ENCODE peak calls at places on chromosomes 2 and 18, in seven cellular contexts. C, K, N, T, P, H and Z are unnamed samples.

GRCh38 chr2:8534729-8535397 is 147.0 kb upstream of the ID2 start:
- DNase-seq in C (peak; percentile 95), K (no peak), N (peak; percentile 85), T (no peak), P (no peak), H (peak; percentile 83), Z (no peak)

GRCh38 chr2:224038049-224038829 is 847 bp downstream of the SERPINE2 start:
- DNase-seq in C (peak; percentile 60), K (no peak), N (peak; percentile 58), T (peak; percentile 61), P (no peak), H (no peak), Z (no peak)

GRCh38 chr2:37856101-37856751 is 68.9 kb upstream of the RMDN2 start:
- DNase-seq in C (no peak), K (no peak), N (no peak), T (no peak), P (no peak), H (no peak), Z (no peak)

GRCh38 chr2:72157871-72158771 is 10.5 kb upstream of the CYP26B1 start:
- DNase-seq in C (no peak), K (no peak), N (no peak), T (no peak), P (no peak), H (no peak), Z (no peak)

GRCh38 chr2:214169736-214170135 is 241.1 kb upstream of the VWC2L start:
- DNase-seq in C (no peak), K (no peak), N (no peak), T (no peak), P (no peak), H (no peak), Z (no peak)

GRCh38 chr18:79439201-79440023 is 43.7 kb downstream of the NFATC1 start:
- DNase-seq in C (no peak), K (no peak), N (peak; percentile 92), T (no peak), P (no peak), H (no peak), Z (no peak)

GRCh38 chr2:54558188-54558975 is 102.3 kb downstream of the SPTBN1 start:
- DNase-seq in C (peak; percentile 82), K (no peak), N (peak; percentile 70), T (peak; percentile 91), P (peak; percentile 56), H (peak; percentile 68), Z (no peak)

GRCh38 chr18:24060644-24061043 is 46.1 kb downstream of the TTC39C start:
- DNase-seq in C (no peak), K (no peak), N (no peak), T (no peak), P (no peak), H (no peak), Z (no peak)

GRCh38 chr18:10421859-10422258 is 32.6 kb upstream of the APCDD1 start:
- DNase-seq in C (no peak), K (no peak), N (peak; percentile 75), T (no peak), P (no peak), H (no peak), Z (no peak)

GRCh38 chr2:46645681-46646162 is 166.4 kb downstream of the TMEM247 start:
- DNase-seq in C (no peak), K (no peak), N (no peak), T (no peak), P (no peak), H (no peak), Z (no peak)

GRCh38 chr2:200042944-200043343 is 87.6 kb downstream of the MAIP1 start:
- DNase-seq in C (no peak), K (no peak), N (no peak), T (no peak), P (no peak), H (no peak), Z (no peak)

GRCh38 chr2:175036582-175037018 is 31.4 kb upstream of the CHN1 start:
- DNase-seq in C (no peak), K (no peak), N (no peak), T (peak; percentile 33), P (peak; percentile 12), H (no peak), Z (peak; percentile 15)

GRCh38 chr2:175627405-175627804 is 374.7 kb downstream of the LNPK start:
- DNase-seq in C (no peak), K (no peak), N (no peak), T (no peak), P (no peak), H (no peak), Z (no peak)

GRCh38 chr18:2905802-2906521 is 59.2 kb downstream of the EMILIN2 start:
- DNase-seq in C (peak; percentile 75), K (peak; percentile 88), N (peak; percentile 86), T (peak; percentile 46), P (peak; percentile 33), H (peak; percentile 81), Z (no peak)

GRCh38 chr2:75466708-75467311 is 93.9 kb downstream of the EVA1A start:
- DNase-seq in C (no peak), K (no peak), N (no peak), T (peak; percentile 65), P (peak; percentile 23), H (no peak), Z (no peak)

GRCh38 chr18:12018861-12019260 is 37.6 kb downstream of the IMPA2 start:
- DNase-seq in C (no peak), K (no peak), N (no peak), T (no peak), P (no peak), H (no peak), Z (no peak)

GRCh38 chr18:12017079-12017478 is 35.8 kb downstream of the IMPA2 start:
- DNase-seq in C (no peak), K (no peak), N (no peak), T (no peak), P (no peak), H (no peak), Z (no peak)

GRCh38 chr18:12023375-12023774 is 42.1 kb downstream of the IMPA2 start:
- DNase-seq in C (no peak), K (no peak), N (no peak), T (no peak), P (no peak), H (no peak), Z (no peak)

GRCh38 chr18:12021596-12021995 is 40.3 kb downstream of the IMPA2 start:
- DNase-seq in C (no peak), K (no peak), N (no peak), T (no peak), P (no peak), H (no peak), Z (no peak)

DNA sequence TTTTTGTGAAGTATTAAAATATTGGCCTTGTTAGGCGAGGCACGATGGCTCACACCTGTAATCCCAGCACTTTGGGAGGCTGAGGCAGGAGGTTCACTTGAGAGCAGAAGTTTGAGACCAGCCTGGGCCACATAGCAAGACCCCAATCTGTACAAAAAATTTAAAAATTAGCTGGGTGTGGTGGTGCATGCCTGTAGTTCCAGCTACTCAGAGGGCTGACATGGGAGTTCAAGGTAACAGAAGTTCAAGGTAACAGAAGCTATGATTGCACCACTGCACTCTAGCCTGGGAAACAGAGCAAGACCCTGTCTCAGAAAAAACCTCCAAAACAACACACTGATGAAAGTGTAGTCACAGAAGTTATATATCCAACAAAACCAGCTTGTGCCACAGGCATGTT is 39.8 kb downstream of the IMPA2 start:
- DNase-seq in C (no peak), K (no peak), N (no peak), T (no peak), P (no peak), H (no peak), Z (no peak)
- H3K4me1 ChIP-seq in C (no peaks in the 10 kb centered on the region), K (peaks cover 30% of the 10 kb centered on the region), N (peaks cover 5% of the 10 kb centered on the region), T (no peaks in the 10 kb centered on the region), P (no peaks in the 10 kb centered on the region), H (no peaks in the 10 kb centered on the region), Z (no peaks in the 10 kb centered on the region)

DNA sequence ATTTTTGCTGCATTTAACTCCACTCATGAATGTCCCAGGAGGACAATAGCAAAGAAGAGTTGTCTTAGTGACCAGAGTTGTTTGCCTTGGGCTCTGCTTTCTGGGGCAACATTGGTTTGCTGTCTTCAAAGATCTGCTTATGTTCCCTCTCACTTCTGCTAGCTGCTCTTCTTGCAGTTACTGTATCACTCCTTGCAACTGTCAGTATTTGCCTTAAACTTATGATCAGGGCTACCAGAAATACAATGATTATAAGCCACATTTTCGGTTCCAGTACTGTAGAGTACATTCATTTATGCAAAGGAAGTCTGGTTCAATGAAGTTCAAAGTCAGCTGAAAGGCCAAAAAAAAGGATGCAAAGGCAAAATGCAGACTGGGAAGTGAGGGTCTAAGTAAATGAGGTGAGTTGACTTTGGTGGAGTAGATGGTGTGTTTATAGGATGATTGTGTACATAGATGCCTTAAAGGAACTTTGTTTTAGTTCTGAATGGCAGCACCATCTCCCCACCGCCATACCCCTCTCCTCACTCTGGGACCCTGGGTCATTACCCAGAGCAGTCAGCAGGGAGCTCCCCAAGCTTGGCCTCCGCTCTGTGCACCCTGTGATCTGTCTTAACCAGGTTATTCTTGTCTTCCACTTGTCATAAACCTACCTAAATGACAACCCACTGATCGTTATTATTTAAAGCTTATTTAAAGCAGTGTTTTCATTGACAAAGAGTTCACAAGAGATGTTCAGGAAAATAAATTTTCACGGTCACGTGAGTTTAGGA is 236.0 kb downstream of the DOK6 start:
- DNase-seq in C (no peak), K (no peak), N (no peak), T (peak; percentile 33), P (no peak), H (no peak), Z (no peak)
- TF ChIP-seq CTCF in C (no peak), K (no peak), N (peak; percentile 5), T (peak; percentile 47), P (no peak), H (no peak), Z (peak; percentile 12)

GRCh38 chr2:170144758-170145157 is 33.2 kb upstream of the MYO3B start:
- DNase-seq in C (no peak), K (no peak), N (no peak), T (no peak), P (no peak), H (no peak), Z (no peak)

GRCh38 chr2:170141865-170142264 is 36.1 kb upstream of the MYO3B start:
- DNase-seq in C (no peak), K (no peak), N (no peak), T (no peak), P (no peak), H (no peak), Z (no peak)

GRCh38 chr2:170140561-170140960 is 37.4 kb upstream of the MYO3B start:
- DNase-seq in C (no peak), K (no peak), N (no peak), T (no peak), P (no peak), H (no peak), Z (no peak)

GRCh38 chr2:170143045-170143717 is 34.8 kb upstream of the MYO3B start:
- DNase-seq in C (no peak), K (no peak), N (no peak), T (no peak), P (no peak), H (no peak), Z (no peak)

DNA sequence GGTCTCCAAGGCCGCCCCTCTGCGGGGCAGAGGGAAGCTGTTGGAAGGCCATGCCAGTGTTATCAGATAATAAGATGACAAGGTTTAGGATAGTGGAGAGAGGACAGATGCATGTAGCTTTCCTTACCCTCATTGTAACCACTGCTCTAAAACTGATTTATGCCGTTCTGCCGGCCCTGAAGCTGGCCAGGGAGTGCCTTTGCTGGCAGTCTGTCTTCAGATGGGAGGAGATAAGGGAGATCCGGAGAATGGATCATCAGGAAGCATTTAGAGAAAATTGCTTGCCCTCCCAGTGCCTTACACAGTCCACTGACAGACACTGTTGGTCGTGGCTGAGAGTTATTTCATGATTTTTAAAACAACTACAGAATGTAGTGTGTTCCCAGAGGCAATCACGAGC is 35.4 kb upstream of the MYO3B start:
- DNase-seq in C (no peak), K (no peak), N (no peak), T (no peak), P (no peak), H (no peak), Z (no peak)
- H3K4me3 ChIP-seq in C (no peak overlapping the region), K (no peak overlapping the region), N (no peak overlapping the region), T (no peak overlapping the region), P (no peak overlapping the region), H (no peak overlapping the region), Z (no peak overlapping the region)

GRCh38 chr2:100413586-100413985 is 3.9 kb downstream of the CHST10 start:
- DNase-seq in C (no peak), K (no peak), N (no peak), T (no peak), P (no peak), H (no peak), Z (no peak)
- H3K4me1 ChIP-seq in C (no peaks in the 10 kb centered on the region), K (peaks cover 13% of the 10 kb centered on the region), N (peaks cover 12% of the 10 kb centered on the region), T (peaks cover 65% of the 10 kb centered on the region), P (no peaks in the 10 kb centered on the region), H (peaks cover 6% of the 10 kb centered on the region), Z (peaks cover 16% of the 10 kb centered on the region)